ENCODE peak calls at places on chromosome 11, in seven cellular contexts. Z is mesothelial cell of epicardium, I is breast epithelium, H is HCT116, T is fibroblast of lung, E is colonic mucosa, B is lower leg skin. V is an unnamed sample.

GRCh38 chr11:118167906-118168305 is 8.5 kb downstream of the SCN2B start:
- DNase-seq in Z (no peak), I (no peak), H (no peak), T (no peak), E (no peak), B (no peak), V (no peak)

GRCh38 chr11:99739464-99740089 is 718.8 kb downstream of the CNTN5 start:
- DNase-seq in Z (no peak), I (no peak), H (no peak), T (peak), E (no peak), B (no peak), V (no peak)

GRCh38 chr11:45754261-45754709 is 50.7 kb upstream of the SLC35C1 start:
- DNase-seq in Z (no peak), I (no peak), H (no peak), T (no peak), E (no peak), B (no peak), V (no peak)

GRCh38 chr11:102283088-102283487 is 34.2 kb upstream of the BIRC3 start:
- DNase-seq in Z (no peak), I (no peak), H (no peak), T (no peak), E (no peak), B (no peak), V (no peak)

GRCh38 chr11:125481531-125481930 is 14.5 kb downstream of the FEZ1 start:
- DNase-seq in Z (no peak), I (no peak), H (no peak), T (no peak), E (no peak), B (no peak), V (no peak)

GRCh38 chr11:27118371-27118770 is 77.8 kb downstream of the BBOX1 start:
- DNase-seq in Z (no peak), I (no peak), H (no peak), T (peak), E (no peak), B (no peak), V (no peak)

GRCh38 chr11:19816040-19816439 is 103.4 kb downstream of the NAV2 start:
- DNase-seq in Z (no peak), I (peak), H (no peak), T (no peak), E (no peak), B (no peak), V (no peak)

GRCh38 chr11:22199243-22199642 is 6.4 kb downstream of the ANO5 start:
- DNase-seq in Z (no peak), I (no peak), H (no peak), T (no peak), E (no peak), B (no peak), V (no peak)

GRCh38 chr11:67265633-67266423 is 445 bp upstream of the GRK2 start:
- DNase-seq in Z (peak), I (peak), H (no peak), T (peak), E (peak), B (no peak), V (peak)

GRCh38 chr11:117808768-117809167 is 11.8 kb upstream of the DSCAML1 start:
- DNase-seq in Z (no peak), I (no peak), H (no peak), T (no peak), E (no peak), B (no peak), V (no peak)

GRCh38 chr11:75453916-75454655 is 21.1 kb upstream of the KLHL35 start:
- DNase-seq in Z (no peak), I (no peak), H (no peak), T (peak), E (no peak), B (no peak), V (no peak)

GRCh38 chr11:27116684-27117083 is 76.1 kb downstream of the BBOX1 start:
- DNase-seq in Z (no peak), I (no peak), H (no peak), T (peak), E (no peak), B (no peak), V (no peak)

GRCh38 chr11:30143098-30143705 is 87.6 kb upstream of the FSHB start:
- DNase-seq in Z (no peak), I (no peak), H (peak), T (peak), E (no peak), B (no peak), V (no peak)

GRCh38 chr11:130163346-130164220 is 4.0 kb downstream of the ST14 start:
- DNase-seq in Z (no peak), I (no peak), H (no peak), T (no peak), E (peak), B (peak), V (no peak)

GRCh38 chr11:73342633-73343032 is 33.6 kb upstream of the RELT start:
- DNase-seq in Z (no peak), I (no peak), H (no peak), T (no peak), E (no peak), B (no peak), V (no peak)

GRCh38 chr11:97684486-97685439 is 1295.0 kb downstream of the JRKL start:
- DNase-seq in Z (no peak), I (no peak), H (no peak), T (no peak), E (no peak), B (no peak), V (no peak)

GRCh38 chr11:117826832-117827231 is 2.3 kb upstream of the FXYD2 start:
- DNase-seq in Z (no peak), I (no peak), H (no peak), T (no peak), E (no peak), B (no peak), V (peak)

GRCh38 chr11:41714101-41714500 is 254.6 kb upstream of the LRRC4C start:
- DNase-seq in Z (no peak), I (no peak), H (no peak), T (no peak), E (no peak), B (no peak), V (no peak)

GRCh38 chr11:11977206-11977938 is 31.1 kb downstream of the DKK3 start:
- DNase-seq in Z (no peak), I (peak), H (peak), T (peak), E (no peak), B (peak), V (no peak)

GRCh38 chr11:65184146-65184545 is 2.4 kb downstream of the CAPN1 start:
- DNase-seq in Z (no peak), I (no peak), H (no peak), T (no peak), E (no peak), B (no peak), V (no peak)

GRCh38 chr11:69049490-69049867 is 747 bp downstream of the TPCN2 start:
- DNase-seq in Z (no peak), I (no peak), H (no peak), T (no peak), E (no peak), B (no peak), V (peak)

GRCh38 chr11:65260302-65260701 is 1.5 kb upstream of the POLA2 start:
- DNase-seq in Z (no peak), I (no peak), H (no peak), T (no peak), E (no peak), B (no peak), V (no peak)

GRCh38 chr11:129259950-129260349 is 67.8 kb upstream of the ARHGAP32 start:
- DNase-seq in Z (no peak), I (no peak), H (no peak), T (peak), E (no peak), B (no peak), V (no peak)

GRCh38 chr11:86408845-86409244 is 34.2 kb downstream of the CCDC81 start:
- DNase-seq in Z (no peak), I (no peak), H (no peak), T (peak), E (no peak), B (no peak), V (no peak)

GRCh38 chr11:2558861-2559526 is 114.2 kb downstream of the KCNQ1 start:
- DNase-seq in Z (peak), I (no peak), H (no peak), T (no peak), E (no peak), B (no peak), V (no peak)

GRCh38 chr11:45933131-45933821 is 10.8 kb downstream of the LARGE2 start:
- DNase-seq in Z (no peak), I (no peak), H (no peak), T (peak), E (no peak), B (no peak), V (no peak)

GRCh38 chr11:111417766-111418435 is 38.8 kb upstream of the POU2AF1 start:
- DNase-seq in Z (no peak), I (no peak), H (no peak), T (peak), E (peak), B (peak), V (no peak)

GRCh38 chr11:1876361-1877063 is 15.2 kb downstream of the PRR33 start:
- DNase-seq in Z (peak), I (no peak), H (no peak), T (peak), E (peak), B (no peak), V (peak)

GRCh38 chr11:68783216-68783821 is 32.0 kb upstream of the TESMIN start:
- DNase-seq in Z (no peak), I (no peak), H (no peak), T (no peak), E (no peak), B (no peak), V (no peak)

GRCh38 chr11:79503028-79503427 is 62.2 kb upstream of the TENM4 start:
- DNase-seq in Z (no peak), I (no peak), H (no peak), T (no peak), E (no peak), B (no peak), V (no peak)

GRCh38 chr11:66546368-66546965 is at the start of gene ACTN3:
- DNase-seq in Z (no peak), I (no peak), H (no peak), T (peak), E (peak), B (no peak), V (peak)

GRCh38 chr11:35404397-35404775 is 15.0 kb downstream of the SLC1A2 start:
- DNase-seq in Z (no peak), I (no peak), H (no peak), T (peak), E (peak), B (no peak), V (peak)

GRCh38 chr11:29616611-29617010 is 400.2 kb downstream of the KCNA4 start:
- DNase-seq in Z (no peak), I (no peak), H (no peak), T (no peak), E (no peak), B (no peak), V (no peak)

GRCh38 chr11:125165664-125166346 is 1.3 kb downstream of the PKNOX2 start:
- DNase-seq in Z (no peak), I (no peak), H (no peak), T (peak), E (no peak), B (no peak), V (no peak)

GRCh38 chr11:72039108-72039850 is 40.6 kb downstream of the IL18BP start:
- DNase-seq in Z (no peak), I (no peak), H (no peak), T (peak), E (peak), B (no peak), V (peak)

GRCh38 chr11:122439911-122440782 is 215.4 kb upstream of the UBASH3B start:
- DNase-seq in Z (no peak), I (no peak), H (no peak), T (peak), E (no peak), B (no peak), V (no peak)

GRCh38 chr11:13169709-13170108 is 107.9 kb upstream of the BMAL1 start:
- DNase-seq in Z (no peak), I (no peak), H (peak), T (peak), E (no peak), B (no peak), V (no peak)

GRCh38 chr11:71532016-71532610 is 5.0 kb downstream of the KRTAP5-7 start:
- DNase-seq in Z (no peak), I (no peak), H (no peak), T (no peak), E (no peak), B (no peak), V (no peak)

GRCh38 chr11:61911124-61911700 is 6.2 kb downstream of the RAB3IL1 start:
- DNase-seq in Z (no peak), I (no peak), H (no peak), T (no peak), E (no peak), B (no peak), V (no peak)

DNA sequence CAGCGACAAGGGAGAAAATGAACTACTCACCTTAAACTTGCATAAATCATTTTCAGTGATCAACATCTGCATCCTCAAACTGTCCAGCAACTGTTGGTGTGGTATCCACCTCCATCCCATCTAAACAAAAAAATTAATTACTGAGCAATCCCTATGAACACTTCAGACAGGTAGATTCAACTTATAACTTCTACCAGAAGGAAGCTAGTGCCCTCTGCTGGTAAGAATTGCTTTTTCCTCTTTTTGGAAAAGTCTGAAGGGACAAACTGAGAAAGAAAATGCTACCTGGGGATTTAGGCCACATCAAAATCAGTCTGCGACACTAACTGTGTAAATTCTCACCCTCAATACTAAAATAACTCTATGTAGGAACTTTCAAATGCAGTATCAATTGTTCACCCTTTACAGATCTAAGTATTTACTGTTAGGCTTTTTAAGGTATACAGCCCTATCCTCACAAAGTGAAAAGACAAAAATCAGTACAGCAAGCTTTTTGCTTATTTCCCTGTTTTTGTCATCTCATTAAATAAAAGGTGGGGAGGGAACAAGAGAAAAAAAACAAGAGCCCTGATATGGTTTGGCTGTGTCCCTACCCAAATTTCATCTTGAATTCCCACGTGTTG is 17.9 kb downstream of the CLNS1A start:
- DNase-seq in Z (no peak), I (no peak), H (peak), T (peak), E (peak), B (no peak), V (no peak)
- TF ChIP-seq CTCF in Z (peak), I (peak), H (peak), T (peak), E (peak), B (no peak), V (peak)

GRCh38 chr11:33910261-33910959 is 18.5 kb upstream of the LMO2 start:
- DNase-seq in Z (no peak), I (no peak), H (no peak), T (peak), E (no peak), B (no peak), V (no peak)
- TF ChIP-seq CTCF in Z (no peak), I (no peak), H (no peak), T (no peak), E (no peak), B (no peak), V (no peak)

DNA sequence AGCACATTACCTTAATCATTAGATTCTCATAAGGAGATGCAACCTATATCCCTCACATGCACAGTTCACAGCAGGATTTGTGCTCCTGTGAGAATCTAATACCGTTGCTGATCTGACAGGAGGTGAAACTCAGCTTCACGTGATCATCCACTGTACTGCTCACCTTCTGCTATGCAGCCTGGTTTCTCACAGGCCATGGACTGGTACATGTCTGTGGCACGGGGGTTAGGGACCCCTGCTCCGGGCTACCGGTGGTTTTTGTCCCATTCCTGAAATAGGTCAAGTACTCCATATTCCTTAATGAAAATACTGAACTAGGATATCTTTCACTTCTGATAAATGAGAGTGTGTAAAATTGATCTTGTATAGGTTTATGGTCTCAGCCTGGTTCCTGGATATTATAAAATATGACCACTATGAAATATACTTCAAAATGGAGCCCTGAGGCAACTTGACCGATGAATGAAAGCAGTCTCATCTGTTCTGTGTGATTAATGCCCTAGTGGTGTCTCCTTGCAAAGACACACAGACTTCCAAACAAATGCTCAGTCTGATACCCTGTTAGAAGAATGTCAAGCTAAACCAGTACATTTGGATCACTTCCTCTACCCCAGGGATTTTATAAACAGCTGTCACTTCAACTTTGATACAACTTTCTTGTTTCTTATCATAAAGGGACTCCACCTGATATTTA is 492.9 kb upstream of the ANO3 start:
- DNase-seq in Z (no peak), I (no peak), H (no peak), T (no peak), E (no peak), B (no peak), V (no peak)
- TF ChIP-seq CTCF in Z (no peak), I (no peak), H (no peak), T (no peak), E (no peak), B (no peak), V (no peak)

GRCh38 chr11:121039971-121040613 is 16.2 kb downstream of the TBCEL start:
- DNase-seq in Z (no peak), I (no peak), H (no peak), T (no peak), E (no peak), B (no peak), V (no peak)

GRCh38 chr11:121041072-121041471 is 17.2 kb downstream of the TBCEL start:
- DNase-seq in Z (no peak), I (no peak), H (no peak), T (no peak), E (no peak), B (no peak), V (no peak)

GRCh38 chr11:121038642-121039409 is 14.9 kb downstream of the TBCEL start:
- DNase-seq in Z (no peak), I (no peak), H (no peak), T (no peak), E (no peak), B (no peak), V (no peak)

GRCh38 chr11:121040614-121041002 is 16.7 kb downstream of the TBCEL start:
- DNase-seq in Z (no peak), I (no peak), H (no peak), T (no peak), E (no peak), B (no peak), V (no peak)

GRCh38 chr11:121042296-121042695 is 18.4 kb downstream of the TBCEL start:
- DNase-seq in Z (no peak), I (no peak), H (no peak), T (no peak), E (no peak), B (no peak), V (no peak)
- TF ChIP-seq CTCF in Z (no peak), I (no peak), H (no peak), T (no peak), E (no peak), B (no peak), V (no peak)

DNA sequence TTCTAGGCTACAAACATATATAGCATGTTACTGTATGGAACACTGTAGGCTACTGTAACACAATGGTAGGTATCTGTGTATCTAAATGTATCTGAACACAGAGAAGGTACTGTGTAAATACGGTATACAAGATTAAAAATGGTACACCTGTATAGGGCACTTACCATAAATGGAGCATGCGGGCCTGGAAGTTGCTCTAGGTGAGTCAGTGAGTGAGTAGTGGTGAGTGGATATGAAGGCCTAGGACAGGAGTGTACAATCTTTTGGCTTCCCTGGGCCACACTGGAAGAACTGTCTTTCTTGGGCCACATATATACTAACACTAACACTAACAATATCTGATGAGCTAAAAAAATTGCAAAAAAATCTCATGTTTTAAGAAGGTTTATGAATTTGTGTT is 21.4 kb downstream of the RNF141 start:
- DNase-seq in Z (no peak), I (no peak), H (no peak), T (no peak), E (no peak), B (no peak), V (no peak)
- TF ChIP-seq CTCF in Z (no peak), I (no peak), H (no peak), T (no peak), E (no peak), B (no peak), V (no peak)

V was measured in activated CD8-positive, alpha-beta T cell treated with anti-CD3 and anti-CD28 coated beads for 36 hours.